ENCODE peak calls at places on chromosomes 2 and 18, in six cellular contexts. B, W, R, X, F and A are unnamed samples.

GRCh38 chr18:55780591-55781071 is 192.6 kb upstream of the TCF4 start:
- DNase-seq in B (no peak), F (no peak), W (no peak), R (no peak), X (no peak), A (no peak)

GRCh38 chr2:23520256-23520655 is 135.3 kb downstream of the KLHL29 start:
- DNase-seq in F (no peak), W (no peak), B (no peak), X (peak), R (no peak), A (no peak)

GRCh38 chr2:190763901-190764514 is 115.1 kb downstream of the NAB1 start:
- DNase-seq in R (no peak), F (no peak), X (no peak), W (peak), B (no peak), A (no peak)

GRCh38 chr2:3644246-3644525 is 13.8 kb upstream of the ALLC start:
- DNase-seq in W (no peak), B (no peak), X (no peak), R (no peak), F (no peak), A (no peak)

GRCh38 chr2:216556202-216556601 is 57.6 kb downstream of the RPL37A start:
- DNase-seq in W (no peak), F (no peak), X (no peak), B (no peak), R (no peak), A (no peak)

GRCh38 chr18:3411854-3412268 is 38.1 kb upstream of the TGIF1 start:
- DNase-seq in F (no peak), B (no peak), W (no peak), X (no peak), R (no peak), A (no peak)

GRCh38 chr2:219350215-219350937 is 17.8 kb upstream of the RESP18 start:
- DNase-seq in R (no peak), X (no peak), F (no peak), B (no peak), W (no peak), A (no peak)

GRCh38 chr2:168138369-168138768 is 109.0 kb downstream of the STK39 start:
- DNase-seq in W (no peak), R (no peak), F (no peak), X (no peak), B (no peak), A (no peak)

GRCh38 chr2:96762529-96763253 is 2.0 kb downstream of the CNNM4 start:
- DNase-seq in F (no peak), X (no peak), W (no peak), B (no peak), R (no peak), A (no peak)

GRCh38 chr2:165794520-165794882 is 454 bp upstream of the GALNT3 start:
- DNase-seq in W (no peak), X (no peak), F (no peak), B (peak), R (peak), A (peak)

GRCh38 chr2:165796129-165796528 is 2.1 kb upstream of the GALNT3 start:
- DNase-seq in F (no peak), W (no peak), B (no peak), X (no peak), R (no peak), A (no peak)

GRCh38 chr2:165793161-165793778 is 777 bp downstream of the GALNT3 start:
- DNase-seq in B (peak), R (no peak), W (no peak), F (no peak), X (no peak), A (no peak)

GRCh38 chr2:165793779-165794519 is at the start of gene GALNT3:
- DNase-seq in B (peak), R (no peak), F (peak), W (no peak), X (no peak), A (peak)

GRCh38 chr2:165795011-165795410 is 964 bp upstream of the GALNT3 start:
- DNase-seq in W (no peak), F (no peak), B (no peak), R (no peak), X (no peak), A (no peak)
- TF ChIP-seq POLR2AphosphoS5 in W (no peak), F (no peak), B (no peak), R (no peak), X (no peak), A (no peak)

DNA sequence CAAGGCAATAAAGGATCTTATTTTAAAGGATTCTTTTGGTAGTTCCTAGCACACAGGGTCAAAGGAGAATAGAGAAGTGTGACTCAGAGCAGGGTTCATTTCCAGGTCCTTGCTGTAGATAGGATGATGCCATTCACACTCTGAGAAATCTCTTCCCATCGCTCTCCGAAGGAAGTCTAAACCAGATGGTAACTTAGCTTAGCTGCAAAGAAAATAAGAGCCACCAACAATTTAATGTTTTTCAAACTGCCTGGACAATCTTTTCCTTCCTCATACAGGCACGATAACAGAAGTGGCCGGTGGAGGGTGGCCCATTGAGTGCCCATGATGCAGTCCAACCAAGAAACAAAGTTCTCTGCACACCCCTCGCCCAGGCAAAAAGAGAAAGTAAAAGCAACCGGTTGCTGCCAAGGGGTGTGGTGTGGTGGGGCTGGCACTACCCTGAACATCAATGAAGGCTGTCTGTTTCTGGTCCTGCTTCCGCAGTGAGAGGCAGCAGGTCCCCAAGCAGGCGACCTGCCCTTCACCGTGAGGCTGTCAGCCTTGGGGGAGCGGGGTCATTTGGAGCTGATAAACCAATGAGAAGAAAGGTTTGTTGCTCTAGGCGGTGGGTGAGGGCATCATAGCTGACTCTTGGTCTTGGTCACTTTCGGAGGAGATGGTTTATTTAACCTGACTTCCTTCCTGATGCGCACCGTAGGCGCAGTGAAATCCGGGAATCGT is 105.6 kb upstream of the CD302 start:
- DNase-seq in F (no peak), W (no peak), R (no peak), B (peak), X (no peak), A (peak)
- TF ChIP-seq POLR2A in F (no peak), W (no peak), R (peak), B (peak), X (no peak), A (peak)

DNA sequence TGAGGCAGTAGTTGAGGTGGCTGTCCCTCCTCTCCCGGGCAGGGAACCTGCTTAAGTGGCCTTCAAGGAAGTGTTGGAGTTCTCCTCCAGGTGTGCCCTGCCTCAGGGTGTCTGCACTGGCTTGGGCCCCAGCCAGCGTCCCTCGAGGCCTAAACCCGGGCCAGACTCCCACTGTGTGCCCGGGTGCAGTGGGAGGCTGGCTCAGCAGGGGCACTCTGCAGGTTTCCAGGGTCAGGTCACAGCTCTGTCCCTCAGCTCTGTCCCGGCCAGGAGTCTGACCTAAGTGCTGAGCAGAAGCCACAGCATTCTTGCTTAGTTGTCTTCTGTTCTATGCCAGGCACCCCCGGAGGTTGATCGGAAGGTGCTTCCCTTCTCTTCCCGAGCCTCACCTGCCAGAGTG is 69.0 kb upstream of the OTOS start:
- DNase-seq in F (no peak), R (no peak), B (no peak), W (no peak), X (no peak), A (no peak)
- TF ChIP-seq TAF1 in F (no peak), R (no peak), B (no peak), W (no peak), X (no peak), A (no peak)

DNA sequence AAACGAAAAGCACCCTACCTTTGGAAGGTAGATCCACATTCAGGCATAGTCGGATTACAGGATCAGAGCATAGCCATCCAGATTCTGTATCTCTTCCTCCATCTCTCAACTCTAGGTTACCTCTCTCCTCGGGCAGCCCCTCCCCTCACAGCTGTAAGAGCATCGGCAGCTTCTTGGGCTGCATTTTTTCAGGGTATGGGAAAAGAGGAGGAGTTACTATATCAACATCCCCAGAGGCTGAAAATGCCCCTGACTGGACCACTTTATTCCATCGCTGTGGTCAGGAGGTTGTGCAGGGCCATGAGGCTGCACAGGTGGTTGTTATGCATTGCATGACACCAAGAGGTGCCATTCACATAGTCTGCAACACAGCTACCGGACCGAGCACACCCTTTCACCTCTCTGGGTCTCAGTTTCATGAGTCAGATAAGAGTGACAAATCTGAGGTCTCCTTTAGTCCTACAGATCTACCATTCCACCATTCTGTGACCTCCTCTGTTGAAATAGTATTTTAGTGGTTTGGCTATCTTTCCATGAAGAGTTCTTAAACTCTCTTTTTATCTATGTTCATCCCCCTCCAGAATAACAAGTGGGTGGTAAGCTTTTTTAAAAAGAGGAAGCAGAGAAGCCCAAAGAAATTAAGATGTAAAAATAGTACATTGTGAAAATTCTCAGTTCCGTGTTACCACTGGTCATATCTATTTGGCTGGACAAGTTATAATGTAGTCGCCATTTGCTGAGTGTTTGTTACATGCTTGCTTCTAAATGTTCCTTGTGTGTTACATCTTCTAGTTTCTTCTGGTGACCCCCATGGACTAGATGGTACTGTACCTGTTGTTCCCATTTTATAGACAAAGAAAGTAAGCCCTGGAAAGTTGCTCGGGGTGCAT is 56.6 kb upstream of the SLC1A4 start:
- DNase-seq in R (peak), F (no peak), W (no peak), X (no peak), B (no peak), A (peak)
- TF ChIP-seq POLR2AphosphoS5 in R (peak), F (no peak), W (no peak), X (no peak), B (peak), A (peak)

GRCh38 chr2:12709207-12709522 is 7.6 kb upstream of the TRIB2 start:
- DNase-seq in X (no peak), R (no peak), B (no peak), F (no peak), W (no peak), A (no peak)
- TF ChIP-seq POLR2A in X (no peak), R (no peak), B (no peak), F (no peak), W (no peak), A (no peak)

GRCh38 chr2:129178356-129178755 is 801.1 kb upstream of the RAB6C start:
- DNase-seq in X (no peak), R (no peak), W (no peak), F (no peak), B (no peak), A (no peak)
- TF ChIP-seq TAF1 in X (no peak), R (no peak), W (no peak), F (no peak), B (no peak), A (no peak)

DNA sequence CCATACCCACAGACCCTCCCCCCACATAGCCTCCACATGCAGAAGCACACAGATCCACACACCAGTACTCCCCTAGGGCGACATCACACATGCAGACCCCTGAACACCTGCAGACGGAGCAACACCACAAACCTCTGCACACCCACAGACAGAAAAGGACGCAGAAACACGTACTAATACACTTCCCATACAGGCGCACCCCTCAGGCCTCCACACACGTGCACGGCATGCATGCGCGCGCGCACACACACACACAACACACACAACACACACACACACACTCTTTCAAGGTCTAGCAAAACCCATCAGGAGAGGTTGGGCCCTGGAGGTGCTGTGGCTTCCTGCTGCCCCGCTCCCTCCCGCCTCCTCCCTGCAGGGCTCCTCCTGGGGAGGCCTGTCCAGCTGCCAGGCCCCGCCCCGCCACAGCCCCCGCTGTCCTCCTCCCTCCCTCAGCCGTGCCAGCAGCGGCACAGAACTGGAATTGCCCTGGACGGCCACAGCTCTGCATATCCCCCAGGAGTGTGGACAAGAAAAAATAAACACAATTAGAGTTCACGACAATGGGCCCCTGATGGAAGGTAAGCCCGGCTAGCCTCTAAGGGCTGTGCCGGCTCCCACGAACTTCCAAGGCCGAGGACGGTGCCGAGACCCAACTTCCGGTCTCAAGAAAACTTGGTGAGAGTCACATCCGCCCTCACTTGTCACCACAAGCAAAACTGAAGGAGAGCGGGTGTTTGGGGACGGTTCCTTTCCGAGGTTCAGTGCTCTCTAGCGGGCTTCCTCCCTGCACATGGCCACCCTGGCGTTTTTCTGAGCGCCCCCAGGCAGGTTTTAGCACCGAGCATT is 6.8 kb downstream of the ZFP36L2 start:
- DNase-seq in W (peak), F (no peak), B (peak), R (peak), X (peak), A (peak)
- TF ChIP-seq POLR2AphosphoS5 in W (peak), F (no peak), B (peak), R (peak), X (peak), A (peak)

GRCh38 chr2:19784456-19784855 is 117.3 kb downstream of the TTC32 start:
- DNase-seq in R (no peak), F (no peak), B (no peak), W (no peak), X (no peak), A (no peak)

GRCh38 chr2:19783935-19784334 is 117.8 kb downstream of the TTC32 start:
- DNase-seq in R (no peak), W (no peak), F (no peak), B (no peak), X (no peak), A (no peak)

GRCh38 chr2:19785867-19786266 is 115.9 kb downstream of the TTC32 start:
- DNase-seq in R (no peak), B (no peak), W (no peak), X (no peak), F (no peak), A (no peak)

GRCh38 chr2:19786408-19787058 is 115.2 kb downstream of the TTC32 start:
- DNase-seq in B (no peak), F (no peak), W (peak), X (peak), R (no peak), A (no peak)

GRCh38 chr2:19785432-19785831 is 116.4 kb downstream of the TTC32 start:
- DNase-seq in B (no peak), R (no peak), W (no peak), X (no peak), F (no peak), A (no peak)
- TF ChIP-seq POLR2A in B (no peak), R (no peak), W (no peak), X (no peak), F (no peak), A (no peak)

GRCh38 chr2:170817247-170817998 is 736 bp downstream of the GAD1 start:
- DNase-seq in R (no peak), F (no peak), W (peak), B (no peak), X (no peak), A (no peak)
- TF ChIP-seq TAF1 in R (no peak), F (no peak), W (no peak), B (no peak), X (no peak), A (no peak)

GRCh38 chr2:6946722-6947121 is 29.5 kb downstream of the RNF144A start:
- DNase-seq in B (no peak), X (no peak), F (no peak), W (no peak), R (no peak), A (no peak)
- TF ChIP-seq POLR2AphosphoS5 in B (no peak), X (no peak), F (no peak), W (no peak), R (no peak), A (no peak)